ENCODE peak calls at places on chromosomes 1 and 21, in six cellular contexts. T, I, M, F, U and Z are unnamed samples.

GRCh38 chr1:7253118-7253480 is 467.8 kb downstream of the CAMTA1 start:
- DNase-seq in T (no peak), U (no peak), M (no peak), F (no peak), I (no peak), Z (no peak)

GRCh38 chr1:23400324-23401110 is 24.0 kb downstream of the TCEA3 start:
- DNase-seq in M (no peak), T (no peak), I (no peak), U (no peak), F (no peak), Z (peak; percentile 52)

GRCh38 chr1:16172964-16173446 is 17.1 kb upstream of the EPHA2 start:
- DNase-seq in M (peak; percentile 59), U (no peak), I (no peak), F (no peak), T (no peak), Z (peak; percentile 87)

GRCh38 chr1:115343200-115343737 is 5.2 kb upstream of the NGF start:
- DNase-seq in F (no peak), U (no peak), M (no peak), I (no peak), T (no peak), Z (no peak)

GRCh38 chr21:44057960-44058651 is 46.0 kb downstream of the TRAPPC10 start:
- DNase-seq in U (no peak), T (no peak), I (no peak), F (no peak), M (no peak), Z (no peak)

GRCh38 chr1:68826861-68827260 is 330.0 kb upstream of the DEPDC1 start:
- DNase-seq in T (no peak), F (no peak), U (no peak), I (no peak), M (no peak), Z (no peak)

GRCh38 chr1:174433451-174433850 is 14.3 kb upstream of the GPR52 start:
- DNase-seq in U (no peak), T (no peak), M (no peak), I (no peak), F (no peak), Z (no peak)

GRCh38 chr1:67634396-67634935 is 50.5 kb upstream of the GADD45A start:
- DNase-seq in I (no peak), T (no peak), F (no peak), M (no peak), U (no peak), Z (no peak)

GRCh38 chr21:33514234-33514633 is 22.7 kb upstream of the DNAJC28 start:
- DNase-seq in I (no peak), M (no peak), F (no peak), T (no peak), U (no peak), Z (no peak)

GRCh38 chr1:10502206-10502605 is 27.5 kb downstream of the PEX14 start:
- DNase-seq in I (no peak), F (no peak), M (no peak), U (no peak), T (no peak), Z (no peak)

GRCh38 chr21:37799193-37800121 is 116.8 kb downstream of the KCNJ6 start:
- DNase-seq in T (no peak), I (no peak), M (no peak), U (no peak), F (no peak), Z (no peak)

GRCh38 chr1:115706774-115707425 is 61.6 kb downstream of the CASQ2 start:
- DNase-seq in T (peak; percentile 39), U (peak; percentile 7), F (peak; percentile 42), M (peak; percentile 57), I (no peak), Z (peak; percentile 66)

GRCh38 chr21:35478096-35479080 is 429.3 kb upstream of the RUNX1 start:
- DNase-seq in T (no peak), F (no peak), M (no peak), U (no peak), I (no peak), Z (no peak)

GRCh38 chr21:31203371-31204054 is 140.5 kb downstream of the TIAM1 start:
- DNase-seq in M (no peak), T (no peak), I (no peak), U (no peak), F (no peak), Z (no peak)

GRCh38 chr1:25815208-25816111 is 4.3 kb upstream of the MTFR1L start:
- DNase-seq in U (no peak), F (no peak), I (no peak), T (no peak), M (no peak), Z (no peak)

GRCh38 chr1:33349081-33349759 is 28.3 kb upstream of the A3GALT2 start:
- DNase-seq in U (no peak), T (peak; percentile 40), I (peak; percentile 30), M (no peak), F (no peak), Z (peak; percentile 70)

GRCh38 chr21:33384851-33385331 is 18.3 kb upstream of the IFNGR2 start:
- DNase-seq in T (no peak), F (no peak), M (no peak), U (no peak), I (no peak), Z (no peak)

GRCh38 chr1:110781525-110781924 is 91.4 kb upstream of the CD53 start:
- DNase-seq in T (no peak), F (no peak), I (no peak), U (no peak), M (no peak), Z (no peak)

GRCh38 chr1:215660259-215660658 is 93.2 kb downstream of the KCTD3 start:
- DNase-seq in M (no peak), U (no peak), T (no peak), F (peak; percentile 48), I (no peak), Z (no peak)

GRCh38 chr1:24996983-24997893 is 67.2 kb upstream of the RUNX3 start:
- DNase-seq in I (no peak), U (no peak), M (no peak), F (no peak), T (no peak), Z (peak; percentile 68)

GRCh38 chr1:85654066-85654782 is 54.0 kb downstream of the ZNHIT6 start:
- DNase-seq in M (no peak), U (no peak), T (peak; percentile 18), F (peak; percentile 1), I (no peak), Z (no peak)

GRCh38 chr21:46157396-46157986 is 2.1 kb upstream of the FTCD start:
- DNase-seq in M (no peak), U (no peak), F (no peak), T (no peak), I (no peak), Z (no peak)

GRCh38 chr1:217907504-217907903 is 276.4 kb downstream of the SPATA17 start:
- DNase-seq in F (no peak), U (no peak), I (peak; percentile 8), M (no peak), T (no peak), Z (peak; percentile 79)

GRCh38 chr1:214004014-214004413 is 16.2 kb downstream of the PROX1 start:
- DNase-seq in I (no peak), U (no peak), F (no peak), M (no peak), T (peak; percentile 77), Z (no peak)
- TF ChIP-seq MYC in I (no peak), U (no peak), F (no peak), M (no peak), T (no peak), Z (no peak)

GRCh38 chr1:201498621-201499020 is 8.3 kb downstream of the CSRP1 start:
- DNase-seq in T (no peak), U (no peak), F (no peak), M (no peak), I (no peak), Z (no peak)
- TF ChIP-seq CTCF in T (no peak), U (no peak), F (no peak), M (no peak), I (no peak), Z (no peak)

GRCh38 chr1:246583448-246584185 is 17.4 kb downstream of the CNST start:
- DNase-seq in U (no peak), T (peak; percentile 52), F (peak; percentile 98), I (no peak), M (no peak), Z (no peak)
- TF ChIP-seq MYC in U (no peak), T (no peak), F (peak; percentile 12), I (no peak), M (no peak), Z (no peak)

GRCh38 chr1:165874643-165875042 is 47.2 kb downstream of the UCK2 start:
- DNase-seq in I (no peak), U (no peak), T (no peak), F (no peak), M (no peak), Z (no peak)
- TF ChIP-seq CTCF in I (no peak), U (no peak), T (no peak), F (no peak), M (no peak), Z (no peak)

GRCh38 chr21:42309753-42310213 is 5.4 kb downstream of the TFF3 start:
- DNase-seq in F (no peak), I (peak; percentile 33), U (no peak), T (peak; percentile 30), M (peak; percentile 87), Z (peak; percentile 53)
- TF ChIP-seq MYC in F (no peak), I (no peak), U (no peak), T (no peak), M (no peak), Z (no peak)

GRCh38 chr1:44830900-44831304 is 12.2 kb downstream of the PTCH2 start:
- DNase-seq in I (no peak), T (no peak), U (no peak), F (no peak), M (peak; percentile 74), Z (no peak)
- TF ChIP-seq CTCF in I (no peak), T (no peak), U (no peak), F (no peak), M (peak; percentile 54), Z (no peak)